ENCODE peak calls at places on chromosomes 5 and 9, in four cellular contexts. O is NB4, T is body of pancreas, B is adrenal gland. P is an unnamed sample.

GRCh38 chr5:116068028-116068632 is 16.7 kb upstream of the COMMD10 start:
- DNase-seq in O (peak), T (peak), B (peak), P (no peak)

GRCh38 chr9:93061791-93062299 is 3.3 kb downstream of the SUSD3 start:
- DNase-seq in T (no peak), B (no peak), O (no peak), P (no peak)

GRCh38 chr5:36363101-36363500 is 61.4 kb upstream of the RANBP3L start:
- DNase-seq in T (no peak), O (no peak), B (no peak), P (peak)

GRCh38 chr5:86806206-86806605 is 188.5 kb downstream of the COX7C start:
- DNase-seq in T (no peak), B (no peak), O (no peak), P (no peak)

GRCh38 chr5:132489871-132490483 is 596 bp downstream of the IRF1 start:
- DNase-seq in T (peak), O (peak), B (peak), P (peak)

GRCh38 chr9:3898371-3899218 is 372.8 kb upstream of the RFX3 start:
- DNase-seq in B (no peak), O (no peak), T (no peak), P (no peak)

GRCh38 chr5:146520731-146521130 is 4.7 kb upstream of the GPR151 start:
- DNase-seq in T (no peak), O (no peak), B (no peak), P (no peak)

GRCh38 chr9:112699230-112699629 is 18.7 kb downstream of the INIP start:
- DNase-seq in B (no peak), O (no peak), T (no peak), P (no peak)

GRCh38 chr5:141821430-141821925 is 56.7 kb downstream of the PCDH1 start:
- DNase-seq in O (peak), T (no peak), B (no peak), P (peak)

GRCh38 chr5:44387391-44387790 is 1.8 kb downstream of the FGF10 start:
- DNase-seq in O (no peak), B (no peak), T (no peak), P (no peak)

GRCh38 chr9:2477755-2478154 is 143.8 kb upstream of the VLDLR start:
- DNase-seq in O (no peak), T (no peak), B (no peak), P (no peak)

GRCh38 chr5:87686975-87687374 is 274.2 kb upstream of the CCNH start:
- DNase-seq in T (no peak), B (no peak), O (peak), P (no peak)

GRCh38 chr5:150600951-150601773 is 39.3 kb upstream of the SYNPO start:
- DNase-seq in B (no peak), O (no peak), T (no peak), P (no peak)

GRCh38 chr9:23820731-23821399 is 5.2 kb downstream of the ELAVL2 start:
- DNase-seq in O (no peak), B (no peak), T (no peak), P (no peak)

GRCh38 chr5:149837680-149838269 is 106.8 kb downstream of the PDE6A start:
- DNase-seq in O (peak), B (peak), T (peak), P (peak)

GRCh38 chr5:133287500-133287899 is 235.7 kb downstream of the HSPA4 start:
- DNase-seq in B (peak), T (peak), O (peak), P (no peak)

GRCh38 chr5:145937432-145938250 is 1.3 kb downstream of the SH3RF2 start:
- DNase-seq in B (no peak), O (peak), T (peak), P (peak)

GRCh38 chr5:37103302-37103701 is 145.9 kb downstream of the CPLANE1 start:
- DNase-seq in B (no peak), T (no peak), O (no peak), P (no peak)

GRCh38 chr9:85960688-85961093 is 19.7 kb downstream of the NAA35 start:
- DNase-seq in T (peak), B (no peak), O (no peak), P (no peak)

GRCh38 chr5:168086104-168086610 is 205.3 kb upstream of the WWC1 start:
- DNase-seq in T (peak), B (no peak), O (no peak), P (peak)

GRCh38 chr9:114484854-114485443 is 20.3 kb downstream of the WHRN start:
- DNase-seq in O (peak), T (no peak), B (peak), P (peak)

GRCh38 chr9:125494555-125494920 is 212.5 kb downstream of the MAPKAP1 start:
- DNase-seq in T (no peak), O (no peak), B (no peak), P (peak)

GRCh38 chr5:17405976-17406876 is 91.8 kb upstream of the TAF11L2 start:
- DNase-seq in O (no peak), T (no peak), B (no peak), P (no peak)

GRCh38 chr5:169569513-169569912 is 14.1 kb upstream of the SPDL1 start:
- DNase-seq in T (no peak), O (no peak), B (no peak), P (no peak)

GRCh38 chr9:85940275-85940831 is 593 bp upstream of the NAA35 start:
- DNase-seq in O (peak), T (no peak), B (no peak), P (no peak)

GRCh38 chr5:65102826-65103673 is 334.3 kb downstream of the CWC27 start:
- DNase-seq in T (peak), O (peak), B (peak), P (no peak)

GRCh38 chr5:149387982-149388381 is 8.9 kb upstream of the IL17B start:
- DNase-seq in O (no peak), B (peak), T (no peak), P (no peak)

GRCh38 chr5:112186401-112186990 is 232.6 kb downstream of the EPB41L4A start:
- DNase-seq in B (peak), T (no peak), O (peak), P (no peak)

GRCh38 chr9:18014556-18014955 is 435.7 kb downstream of the SH3GL2 start:
- DNase-seq in B (no peak), T (no peak), O (no peak), P (no peak)

GRCh38 chr9:21402387-21403247 is 6.3 kb upstream of the IFNA8 start:
- DNase-seq in B (no peak), T (no peak), O (no peak), P (no peak)

GRCh38 chr9:133861103-133861502 is 123.0 kb upstream of the SARDH start:
- DNase-seq in O (no peak), B (no peak), T (no peak), P (no peak)

GRCh38 chr9:122126340-122127333 is 32.9 kb downstream of the NDUFA8 start:
- DNase-seq in B (no peak), T (no peak), O (no peak), P (no peak)

DNA sequence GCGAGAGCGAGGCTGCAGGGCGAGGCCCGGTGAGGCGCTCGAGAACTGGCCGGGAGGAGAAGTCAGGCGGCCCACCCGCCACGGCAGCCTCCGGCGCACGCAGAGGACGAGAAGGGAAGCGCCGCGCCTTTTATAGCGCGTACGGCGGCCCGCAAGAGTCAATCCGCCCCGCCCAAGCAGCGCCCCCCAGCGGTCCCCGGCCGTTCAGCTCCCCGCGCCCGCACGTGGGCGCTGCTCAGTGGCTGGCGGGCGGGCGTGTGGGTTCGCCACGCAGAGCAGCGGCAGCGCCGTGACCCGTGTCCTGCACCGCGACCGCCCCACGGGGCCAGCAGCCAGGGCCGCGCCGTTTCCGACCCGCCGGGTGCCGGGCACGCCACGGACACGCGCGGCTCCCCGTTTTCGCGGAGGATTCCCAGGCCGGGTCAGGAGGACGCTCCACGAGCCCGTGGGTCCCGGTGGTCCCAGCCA is 14.6 kb downstream of the LCN10 start:
- DNase-seq in O (peak), T (peak), B (peak), P (peak)
- TF ChIP-seq POLR2A in O (peak), T (peak), B (peak), P (peak)

DNA sequence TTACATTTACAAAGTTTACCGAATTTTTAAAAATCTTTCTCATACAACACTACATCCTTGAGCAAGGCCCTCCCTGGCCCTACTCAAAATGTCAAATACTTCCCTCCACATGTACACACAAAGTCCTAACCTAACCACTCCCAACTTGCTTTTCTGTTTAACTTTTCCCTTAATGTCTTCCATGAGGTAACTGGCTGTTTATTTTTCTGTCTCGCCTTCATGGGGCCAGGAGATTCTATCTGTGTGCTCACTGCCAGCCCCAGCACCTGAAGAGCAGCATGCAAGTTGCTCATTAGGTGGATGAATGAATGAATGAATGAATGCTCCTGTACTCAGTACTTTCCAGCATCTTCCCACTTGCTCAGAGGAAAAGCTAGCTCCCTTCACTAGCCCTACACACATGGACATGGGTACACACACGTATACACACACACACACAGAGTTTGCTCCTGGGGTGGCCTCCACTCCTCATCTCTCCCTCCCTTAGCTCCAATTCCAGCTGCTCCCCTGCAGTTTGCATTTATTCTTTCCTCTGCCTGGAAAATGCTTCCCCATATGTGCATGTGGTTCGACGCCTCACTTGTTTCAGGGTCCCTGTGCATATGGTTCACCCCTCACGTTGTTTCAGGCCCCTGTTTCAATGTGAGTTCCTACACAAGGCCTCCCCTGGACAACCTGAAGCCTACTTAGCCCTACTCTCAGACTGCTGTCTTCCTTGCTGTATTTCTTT is 165.2 kb downstream of the ROR2 start:
- DNase-seq in T (no peak), B (no peak), O (no peak), P (no peak)
- TF ChIP-seq POLR2A in T (no peak), B (no peak), O (no peak), P (no peak)

GRCh38 chr5:177447066-177447610 is 524 bp downstream of the PRR7 start:
- DNase-seq in T (peak), B (peak), O (peak), P (peak)

GRCh38 chr5:177447611-177448243 is 1.1 kb downstream of the PRR7 start:
- DNase-seq in O (peak), B (peak), T (peak), P (peak)

GRCh38 chr5:177446184-177447065 is at the start of gene PRR7:
- DNase-seq in O (peak), B (peak), T (peak), P (peak)

GRCh38 chr5:177449140-177450061 is 2.8 kb downstream of the PRR7 start:
- DNase-seq in B (no peak), T (no peak), O (no peak), P (no peak)

GRCh38 chr5:177448244-177448950 is 1.8 kb downstream of the PRR7 start:
- DNase-seq in T (no peak), O (peak), B (no peak), P (no peak)
- TF ChIP-seq POLR2A in T (no peak), O (no peak), B (no peak), P (no peak)

GRCh38 chr5:181243521-181244307 is at the start of gene RACK1:
- DNase-seq in O (peak), T (peak), B (peak), P (peak)

GRCh38 chr5:181243020-181243520 is 636 bp downstream of the RACK1 start:
- DNase-seq in T (no peak), O (peak), B (no peak), P (no peak)

GRCh38 chr5:181245427-181246275 is 1.9 kb upstream of the RACK1 start:
- DNase-seq in T (peak), B (no peak), O (no peak), P (no peak)

GRCh38 chr5:181248277-181248676 is 4.6 kb upstream of the RACK1 start:
- DNase-seq in T (no peak), B (no peak), O (no peak), P (no peak)

DNA sequence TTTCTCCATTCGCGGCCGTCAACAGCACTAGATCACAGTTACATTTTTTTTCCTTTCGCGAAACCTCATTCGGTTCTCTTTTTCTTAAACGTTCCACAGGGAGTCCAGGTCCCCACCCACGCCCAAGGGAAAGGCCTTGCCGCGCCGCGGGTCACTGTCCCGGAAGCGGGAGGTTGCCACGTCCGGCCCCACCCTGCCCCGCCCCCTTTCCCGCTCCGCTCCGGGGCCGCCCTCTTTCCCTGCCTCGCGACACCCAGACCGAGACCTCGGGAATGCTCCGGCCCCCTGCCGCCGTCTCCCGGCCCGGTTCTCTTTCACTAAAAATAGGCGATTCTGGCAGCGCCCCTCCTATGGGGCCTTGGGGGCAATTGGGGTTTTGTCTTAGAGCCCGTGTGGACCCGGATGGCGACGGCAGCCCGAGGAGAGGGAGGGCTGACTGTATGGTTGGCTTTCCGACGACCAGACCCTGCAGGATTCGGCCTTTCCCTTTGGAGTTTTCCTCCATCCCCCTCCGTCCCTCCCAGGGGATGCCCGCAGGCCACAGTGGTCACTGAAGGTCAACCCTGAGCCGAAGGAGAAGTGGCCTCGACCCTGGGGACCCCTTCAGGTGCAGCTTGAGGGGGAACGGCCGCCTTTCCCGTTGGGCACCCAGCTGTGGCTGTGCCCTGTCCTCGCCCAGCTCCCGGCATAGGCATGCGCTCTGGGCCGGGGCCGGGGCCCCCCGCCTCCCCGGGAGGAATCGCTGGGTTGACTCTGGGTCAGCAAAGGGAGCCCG is 2.8 kb upstream of the RACK1 start:
- DNase-seq in O (peak), T (peak), B (peak), P (peak)
- TF ChIP-seq POLR2A in O (peak), T (peak), B (peak), P (peak)

P was measured in H54.